ENCODE peak calls at places on chromosomes 13 and 19, in six cellular contexts. P is heart right ventricle; D is DND-41; Q is left ventricle myocardium inferior; A is CD8-positive, alpha-beta T cell; T is PC-3. X is an unnamed sample.

GRCh38 chr13:111051656-111052232 is 63.4 kb upstream of the ARHGEF7 start:
- DNase-seq in Q (no peak), T (no peak), D (no peak), A (no peak), P (no peak), X (no peak)

GRCh38 chr19:3548594-3548993 is 8.8 kb downstream of the MFSD12 start:
- DNase-seq in T (no peak), D (no peak), P (no peak), Q (no peak), A (no peak), X (peak)

GRCh38 chr19:46787331-46788100 is 878 bp downstream of the SLC1A5 start:
- DNase-seq in T (peak), P (peak), A (no peak), Q (peak), D (peak), X (no peak)

GRCh38 chr13:88014527-88014926 is 343.4 kb downstream of the SLITRK5 start:
- DNase-seq in P (no peak), D (no peak), T (no peak), Q (no peak), A (no peak), X (no peak)

GRCh38 chr19:33134571-33135041 is 2.7 kb downstream of the WDR88 start:
- DNase-seq in D (no peak), A (no peak), Q (no peak), T (no peak), P (no peak), X (no peak)

GRCh38 chr13:111431241-111431640 is 110.8 kb downstream of the TEX29 start:
- DNase-seq in D (no peak), T (no peak), P (no peak), Q (no peak), A (no peak), X (no peak)

GRCh38 chr19:35742121-35742724 is at the start of gene IGFLR1:
- DNase-seq in D (no peak), P (no peak), A (no peak), Q (no peak), T (no peak), X (no peak)

GRCh38 chr19:16896098-16896912 is 7.5 kb downstream of the F2RL3 start:
- DNase-seq in Q (no peak), A (no peak), D (no peak), T (no peak), P (no peak), X (no peak)

GRCh38 chr19:2464389-2464788 is 7.6 kb upstream of the LMNB2 start:
- DNase-seq in T (no peak), A (no peak), Q (no peak), P (no peak), D (no peak), X (no peak)

GRCh38 chr13:46310066-46310465 is 77.0 kb downstream of the RUBCNL start:
- DNase-seq in Q (no peak), D (no peak), T (no peak), P (no peak), A (no peak), X (no peak)

GRCh38 chr19:38492147-38492813 is 58.8 kb downstream of the RYR1 start:
- DNase-seq in D (no peak), A (no peak), P (no peak), Q (no peak), T (no peak), X (no peak)

GRCh38 chr19:4742717-4743646 is 19.3 kb upstream of the DPP9 start:
- DNase-seq in P (no peak), A (no peak), D (no peak), Q (no peak), T (no peak), X (no peak)

GRCh38 chr19:51140441-51140840 is 1.7 kb upstream of the SIGLEC7 start:
- DNase-seq in Q (no peak), P (no peak), T (no peak), A (no peak), D (no peak), X (peak)

GRCh38 chr19:38691938-38692457 is 44.5 kb downstream of the ACTN4 start:
- DNase-seq in D (no peak), P (no peak), Q (no peak), A (no peak), T (no peak), X (no peak)

GRCh38 chr19:15159251-15159650 is 41.5 kb downstream of the NOTCH3 start:
- DNase-seq in P (no peak), Q (no peak), D (no peak), T (peak), A (no peak), X (no peak)

GRCh38 chr19:38031423-38031770 is 124.4 kb downstream of the SIPA1L3 start:
- DNase-seq in D (no peak), T (peak), A (no peak), Q (no peak), P (no peak), X (no peak)

GRCh38 chr13:33678906-33679657 is 138.9 kb upstream of the RFC3 start:
- DNase-seq in Q (peak), D (no peak), T (peak), A (peak), P (peak), X (peak)

GRCh38 chr13:37375724-37376123 is 222.8 kb downstream of the POSTN start:
- DNase-seq in Q (no peak), D (no peak), A (no peak), P (no peak), T (peak), X (no peak)

GRCh38 chr13:30212256-30212655 is 95.1 kb downstream of the KATNAL1 start:
- DNase-seq in Q (no peak), P (no peak), T (no peak), D (no peak), A (no peak), X (peak)

GRCh38 chr13:43682698-43683097 is 104.1 kb downstream of the ENOX1 start:
- DNase-seq in Q (no peak), T (no peak), P (no peak), A (no peak), D (no peak), X (no peak)
- TF ChIP-seq CTCF in Q (no peak), T (no peak), P (no peak), A (no peak), D (no peak), X (no peak)

DNA sequence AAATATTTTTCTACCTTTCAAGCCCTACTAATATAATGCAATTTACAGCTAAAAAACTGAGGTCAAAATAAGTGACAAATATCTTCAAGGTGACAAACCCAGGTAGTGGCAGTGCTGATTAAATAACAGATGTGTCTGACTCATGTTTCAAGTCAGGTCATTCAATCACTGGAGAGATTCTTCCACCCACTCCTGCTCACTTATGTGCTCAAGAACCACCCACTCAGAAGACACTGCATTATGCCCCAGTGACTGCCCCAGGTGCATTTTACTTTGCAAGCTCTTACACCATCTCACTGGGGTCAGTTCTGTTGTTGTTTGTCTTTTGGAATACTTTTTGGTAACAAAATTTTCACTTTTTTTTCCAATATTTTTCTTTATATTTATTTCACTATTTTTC is 2.2 kb downstream of the ZNF100 start:
- DNase-seq in P (no peak), A (no peak), D (no peak), T (no peak), Q (no peak), X (no peak)
- H3K4me3 ChIP-seq in P (no peak), A (no peak), D (peak), T (no peak), Q (no peak), X (no peak)

GRCh38 chr19:56764296-56764695 is 76.2 kb downstream of the PEG3 start:
- DNase-seq in Q (no peak), A (no peak), D (no peak), T (peak), P (no peak), X (no peak)
- H3K27ac ChIP-seq in Q (no peak), A (no peak), D (no peak), T (no peak), P (no peak), X (no peak)

DNA sequence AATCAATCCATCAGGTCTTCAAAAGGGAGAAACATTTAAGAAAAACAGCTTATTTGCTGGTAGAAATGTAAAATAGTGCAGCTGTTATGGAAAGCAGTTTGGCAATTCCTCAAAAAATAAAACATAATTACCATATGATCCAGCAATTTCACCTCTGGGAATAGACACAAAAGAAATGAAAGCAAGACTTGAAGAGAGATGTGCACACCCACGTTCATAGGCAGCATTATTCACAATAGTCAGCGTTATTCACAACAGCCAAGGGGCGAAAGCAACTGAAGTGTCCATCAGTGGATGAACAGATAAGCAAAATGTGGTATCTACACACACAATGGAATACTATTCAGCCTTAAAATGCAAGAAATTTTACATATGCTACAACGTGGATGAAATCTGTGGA is 45.1 kb upstream of the DOCK9 start:
- DNase-seq in D (no peak), A (no peak), Q (no peak), T (no peak), P (no peak), X (no peak)
- TF ChIP-seq CTCF in D (no peak), A (no peak), Q (no peak), T (no peak), P (no peak), X (no peak)

GRCh38 chr19:18051887-18052286 is 34.8 kb downstream of the IL12RB1 start:
- DNase-seq in Q (peak), A (no peak), T (no peak), P (peak), D (no peak), X (no peak)
- H3K4me3 ChIP-seq in Q (peak), A (no peak), T (peak), P (peak), D (no peak), X (no peak)

GRCh38 chr13:40387775-40388174 is 278.7 kb downstream of the FOXO1 start:
- DNase-seq in D (no peak), T (no peak), P (no peak), Q (no peak), A (no peak), X (no peak)
- H3K27ac ChIP-seq in D (no peak), T (no peak), P (no peak), Q (no peak), A (no peak), X (no peak)

DNA sequence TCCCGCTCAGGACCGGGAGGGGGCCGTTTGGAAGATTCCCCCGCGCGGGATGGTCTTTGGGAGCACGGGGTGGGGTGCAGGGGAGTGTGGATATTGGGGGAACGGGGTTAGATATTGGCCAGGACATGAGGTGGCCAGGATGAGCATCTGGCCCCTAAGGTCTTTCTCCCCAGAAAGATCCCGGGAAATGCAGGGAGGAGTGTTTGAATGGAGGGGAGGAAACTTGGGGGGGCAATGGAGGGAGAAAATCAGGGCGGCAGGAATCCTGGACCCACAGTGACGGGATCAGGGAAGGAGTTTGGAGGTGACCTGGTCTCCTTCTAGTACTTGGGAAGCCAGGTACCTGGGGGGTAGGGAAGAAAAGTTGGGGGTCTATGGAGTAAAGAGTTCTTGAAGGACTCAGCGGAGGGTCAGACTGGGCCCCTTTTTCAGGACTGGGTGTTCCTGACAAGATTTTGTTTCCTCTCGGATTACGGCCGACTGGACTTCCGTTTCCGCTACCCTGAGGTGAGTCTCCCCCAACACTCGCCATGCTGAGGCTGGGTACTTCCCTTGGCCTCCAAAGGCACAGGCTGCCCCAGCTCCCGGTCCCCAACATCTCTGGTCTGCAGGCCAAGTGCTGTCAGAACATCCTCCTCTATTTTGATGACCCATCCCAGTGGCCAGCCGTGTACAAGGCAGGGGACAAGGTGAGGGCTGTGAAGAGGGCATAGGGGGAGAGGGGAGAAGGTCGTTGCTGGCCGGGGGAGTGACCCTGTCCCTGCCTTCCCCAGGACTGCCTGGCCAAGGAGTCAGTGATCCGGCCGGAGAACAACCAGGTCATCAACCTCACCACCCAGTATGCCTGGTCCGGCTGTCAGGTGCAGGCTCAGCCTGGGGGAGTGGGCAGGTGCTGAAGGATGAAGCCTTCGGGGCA is 989 bp downstream of the TMEM145 start:
- DNase-seq in A (no peak), P (no peak), T (no peak), Q (no peak), D (no peak), X (no peak)
- TF ChIP-seq CTCF in A (no peak), P (no peak), T (no peak), Q (no peak), D (no peak), X (no peak)

GRCh38 chr13:75479102-75479501 is 2.9 kb downstream of the TBC1D4 start:
- DNase-seq in Q (no peak), P (no peak), T (peak), A (no peak), D (no peak), X (no peak)
- H3K4me3 ChIP-seq in Q (peak), P (peak), T (peak), A (no peak), D (no peak), X (no peak)

GRCh38 chr19:1132625-1133383 is 29.0 kb downstream of the GPX4 start:
- DNase-seq in A (no peak), D (no peak), T (no peak), Q (no peak), P (no peak), X (no peak)
- H3K27ac ChIP-seq in A (peak), D (peak), T (no peak), Q (peak), P (peak), X (peak)

GRCh38 chr13:39776439-39776838 is 121.0 kb downstream of the COG6 start:
- DNase-seq in T (peak), D (no peak), P (no peak), A (no peak), Q (no peak), X (no peak)

GRCh38 chr13:39779337-39780270 is 124.1 kb downstream of the COG6 start:
- DNase-seq in Q (no peak), T (peak), A (no peak), P (no peak), D (peak), X (no peak)

GRCh38 chr13:39773833-39774232 is 118.4 kb downstream of the COG6 start:
- DNase-seq in T (peak), D (no peak), Q (no peak), P (no peak), A (no peak), X (no peak)

GRCh38 chr13:39777021-39777420 is 121.6 kb downstream of the COG6 start:
- DNase-seq in P (no peak), A (no peak), Q (no peak), D (no peak), T (no peak), X (no peak)

GRCh38 chr13:39777527-39778061 is 122.1 kb downstream of the COG6 start:
- DNase-seq in T (peak), A (no peak), P (no peak), Q (no peak), D (no peak), X (no peak)
- TF ChIP-seq CTCF in T (peak), A (no peak), P (peak), Q (peak), D (peak), X (peak)